ENCODE peak calls at places on chromosome 4, in four cellular contexts. I is heart left ventricle, Q is brain microvascular endothelial cell, K is choroid plexus epithelial cell. B is an unnamed sample.

GRCh38 chr4:32226201-32226600 is 1506.0 kb downstream of the PCDH7 start:
- DNase-seq in Q (no peak), I (no peak), K (peak), B (no peak)

GRCh38 chr4:186932631-186933150 is 209.0 kb upstream of the FAT1 start:
- DNase-seq in I (no peak), K (peak), Q (peak), B (no peak)

GRCh38 chr4:86626066-86626465 is 32.0 kb downstream of the PTPN13 start:
- DNase-seq in K (no peak), Q (no peak), I (no peak), B (no peak)

GRCh38 chr4:181897935-181898334 is 345.3 kb upstream of the TENM3 start:
- DNase-seq in K (peak), I (no peak), Q (peak), B (no peak)

GRCh38 chr4:57369446-57369845 is 259.3 kb upstream of the IGFBP7 start:
- DNase-seq in K (no peak), Q (peak), I (no peak), B (no peak)

GRCh38 chr4:118173956-118174355 is 139.7 kb downstream of the NDST3 start:
- DNase-seq in I (no peak), K (peak), Q (peak), B (no peak)

GRCh38 chr4:99002274-99002673 is 6.8 kb downstream of the METAP1 start:
- DNase-seq in Q (no peak), I (no peak), K (no peak), B (no peak)

GRCh38 chr4:6123541-6123940 is 76.8 kb downstream of the JAKMIP1 start:
- DNase-seq in K (no peak), Q (no peak), I (no peak), B (no peak)

GRCh38 chr4:168928346-168928745 is 81.7 kb downstream of the CBR4 start:
- DNase-seq in K (no peak), Q (no peak), I (no peak), B (no peak)

GRCh38 chr4:94803181-94803580 is 45.4 kb downstream of the BMPR1B start:
- DNase-seq in I (no peak), K (peak), Q (peak), B (no peak)

GRCh38 chr4:85448880-85449763 is 25.8 kb upstream of the ARHGAP24 start:
- DNase-seq in I (no peak), K (no peak), Q (no peak), B (no peak)

GRCh38 chr4:170529760-170530440 is 440.1 kb upstream of the AADAT start:
- DNase-seq in K (peak), Q (peak), I (no peak), B (no peak)

GRCh38 chr4:110164251-110164650 is 34.2 kb downstream of the ELOVL6 start:
- DNase-seq in I (no peak), Q (peak), K (peak), B (no peak)

GRCh38 chr4:90137545-90137944 is 10.4 kb downstream of the CCSER1 start:
- DNase-seq in Q (no peak), I (no peak), K (no peak), B (no peak)

GRCh38 chr4:925771-926500 is 6.2 kb downstream of the GAK start:
- DNase-seq in K (peak), I (no peak), Q (no peak), B (no peak)

GRCh38 chr4:155999743-156000142 is 46.1 kb upstream of the CTSO start:
- DNase-seq in Q (peak), I (peak), K (peak), B (no peak)

GRCh38 chr4:62717144-62717543 is 1517.0 kb downstream of the ADGRL3 start:
- DNase-seq in Q (no peak), K (no peak), I (no peak), B (no peak)

GRCh38 chr4:70688795-70689231 is 481 bp downstream of the UTP3 start:
- DNase-seq in I (no peak), K (no peak), Q (no peak), B (no peak)

GRCh38 chr4:85672116-85672515 is 197.2 kb downstream of the ARHGAP24 start:
- DNase-seq in I (no peak), Q (no peak), K (no peak), B (no peak)

GRCh38 chr4:73976716-73977115 is 5.1 kb downstream of the PF4 start:
- DNase-seq in Q (peak), K (peak), I (no peak), B (no peak)

GRCh38 chr4:173859091-173859713 is 329.2 kb upstream of the HAND2 start:
- DNase-seq in Q (no peak), I (no peak), K (peak), B (no peak)

GRCh38 chr4:110091426-110091825 is 107.0 kb downstream of the ELOVL6 start:
- DNase-seq in I (no peak), Q (peak), K (peak), B (no peak)

GRCh38 chr4:163701915-163702314 is 207.4 kb downstream of the TMA16 start:
- DNase-seq in K (peak), Q (peak), I (no peak), B (no peak)

GRCh38 chr4:3302164-3302785 is 9.5 kb downstream of the RGS12 start:
- DNase-seq in I (no peak), Q (no peak), K (no peak), B (peak)

GRCh38 chr4:97235516-97235915 is 907.8 kb downstream of the STPG2 start:
- DNase-seq in I (no peak), K (peak), Q (no peak), B (no peak)

GRCh38 chr4:177079327-177079726 is 230.3 kb upstream of the NEIL3 start:
- DNase-seq in I (no peak), Q (no peak), K (no peak), B (no peak)

GRCh38 chr4:81757706-81758105 is 286.0 kb upstream of the RASGEF1B start:
- DNase-seq in K (no peak), Q (no peak), I (no peak), B (no peak)

GRCh38 chr4:187006189-187006618 is 282.5 kb upstream of the FAT1 start:
- DNase-seq in Q (no peak), I (no peak), K (peak), B (no peak)

GRCh38 chr4:54317690-54318089 is 88.6 kb downstream of the PDGFRA start:
- DNase-seq in Q (no peak), K (no peak), I (no peak), B (no peak)

GRCh38 chr4:98565646-98566403 is 92.6 kb downstream of the TSPAN5 start:
- DNase-seq in I (no peak), Q (no peak), K (no peak), B (no peak)

GRCh38 chr4:95091272-95091671 is 333.5 kb downstream of the BMPR1B start:
- DNase-seq in K (peak), Q (no peak), I (no peak), B (no peak)

GRCh38 chr4:74157743-74158560 is at the start of gene MTHFD2L:
- DNase-seq in I (peak), K (peak), Q (peak), B (peak)

GRCh38 chr4:37802068-37802666 is 24.3 kb upstream of the PGM2 start:
- DNase-seq in Q (peak), I (peak), K (peak), B (no peak)

GRCh38 chr4:75891611-75892010 is 10.6 kb downstream of the PPEF2 start:
- DNase-seq in I (no peak), K (no peak), Q (no peak), B (no peak)

GRCh38 chr4:150943831-150944230 is 71.3 kb downstream of the LRBA start:
- DNase-seq in K (no peak), Q (no peak), I (no peak), B (no peak)

GRCh38 chr4:140469806-140470733 is 28.0 kb downstream of the MGAT4D start:
- DNase-seq in K (no peak), I (no peak), Q (no peak), B (no peak)

GRCh38 chr4:114658179-114658578 is 59.6 kb downstream of the UGT8 start:
- DNase-seq in Q (no peak), K (no peak), I (no peak), B (no peak)

GRCh38 chr4:835148-836002 is 9.4 kb upstream of the CPLX1 start:
- DNase-seq in Q (no peak), K (no peak), I (peak), B (no peak)

GRCh38 chr4:75285837-75286236 is 228.4 kb downstream of the RCHY1 start:
- DNase-seq in K (no peak), Q (no peak), I (no peak), B (no peak)

GRCh38 chr4:172035573-172035972 is 222.4 kb downstream of the GALNTL6 start:
- DNase-seq in K (no peak), Q (no peak), I (no peak), B (no peak)

GRCh38 chr4:56345461-56345860 is 41.8 kb downstream of the AASDH start:
- DNase-seq in Q (no peak), K (no peak), I (no peak), B (no peak)

GRCh38 chr4:56348582-56348981 is 38.7 kb downstream of the AASDH start:
- DNase-seq in K (no peak), Q (no peak), I (no peak), B (no peak)

GRCh38 chr4:56342746-56343145 is 44.5 kb downstream of the AASDH start:
- DNase-seq in I (no peak), K (no peak), Q (peak), B (no peak)
- H3K4me3 ChIP-seq in I (no peak), K (no peak), Q (no peak), B (no peak)

GRCh38 chr4:8646296-8647093 is 53.9 kb downstream of the CPZ start:
- DNase-seq in I (no peak), K (no peak), Q (no peak), B (no peak)

GRCh38 chr4:8648816-8649630 is 56.5 kb downstream of the CPZ start:
- DNase-seq in Q (no peak), I (no peak), K (no peak), B (no peak)

GRCh38 chr4:8647094-8647570 is 54.6 kb downstream of the CPZ start:
- DNase-seq in K (no peak), I (no peak), Q (no peak), B (no peak)

GRCh38 chr4:8648296-8648695 is 55.7 kb downstream of the CPZ start:
- DNase-seq in K (no peak), Q (no peak), I (no peak), B (no peak)

DNA sequence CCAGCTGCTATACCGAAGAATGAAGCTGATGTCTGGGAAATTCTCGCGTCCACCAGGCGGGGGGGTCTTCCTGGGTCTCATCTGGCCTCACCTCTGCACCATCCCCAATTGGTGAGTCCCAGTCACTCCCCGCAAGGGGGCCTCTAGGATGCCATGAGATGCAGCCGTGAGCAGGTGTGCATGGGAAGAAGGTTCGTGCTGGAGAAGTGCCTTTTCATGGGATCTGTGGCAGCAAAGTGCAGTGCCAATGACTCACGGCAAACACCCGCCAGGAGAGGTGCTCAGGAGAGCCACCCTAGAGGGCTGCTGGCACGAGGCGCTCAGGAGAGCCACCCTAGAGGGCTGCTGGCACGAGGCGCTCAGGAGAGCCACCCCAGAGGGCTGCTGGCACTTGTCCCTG is 55.1 kb downstream of the CPZ start:
- DNase-seq in Q (no peak), K (no peak), I (no peak), B (no peak)
- H3K4me3 ChIP-seq in Q (no peak), K (no peak), I (no peak), B (no peak)

GRCh38 chr4:146450524-146450923 is 71.2 kb downstream of the SLC10A7 start:
- DNase-seq in K (peak), Q (no peak), I (no peak), B (no peak)
- H3K4me3 ChIP-seq in K (no peak), Q (no peak), I (no peak), B (no peak)

GRCh38 chr4:119623025-119623424 is 5.6 kb downstream of the PDE5A start:
- DNase-seq in Q (no peak), I (no peak), K (peak), B (no peak)
- H3K4me3 ChIP-seq in Q (no peak), I (no peak), K (no peak), B (no peak)

GRCh38 chr4:41360214-41360910 is 103.6 kb downstream of the UCHL1 start:
- DNase-seq in I (peak), K (peak), Q (no peak), B (no peak)

GRCh38 chr4:41358626-41359025 is 101.9 kb downstream of the UCHL1 start:
- DNase-seq in Q (no peak), K (no peak), I (peak), B (no peak)

GRCh38 chr4:41359069-41359769 is 102.5 kb downstream of the UCHL1 start:
- DNase-seq in Q (no peak), K (no peak), I (no peak), B (no peak)

GRCh38 chr4:41360911-41361830 is 104.4 kb downstream of the UCHL1 start:
- DNase-seq in I (peak), K (peak), Q (no peak), B (no peak)

DNA sequence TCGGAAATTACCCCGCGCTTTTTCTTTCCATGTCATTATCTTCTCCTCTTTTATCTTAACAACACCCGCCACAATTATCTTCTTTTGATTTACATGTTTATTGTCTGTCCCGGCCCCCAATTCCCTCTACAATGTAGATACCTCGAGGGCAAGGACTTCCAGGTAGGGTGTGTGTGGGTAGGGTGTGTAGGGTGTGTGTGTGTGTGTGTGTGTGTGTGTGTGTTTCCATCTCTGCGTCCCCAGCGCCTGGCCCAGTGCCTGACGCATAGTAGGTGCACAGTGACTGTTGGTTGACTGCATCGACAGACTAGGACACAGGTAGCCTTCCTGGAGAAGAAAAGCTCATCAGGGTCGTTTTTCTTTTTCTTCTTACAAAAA is 103.1 kb downstream of the UCHL1 start:
- DNase-seq in K (no peak), I (no peak), Q (no peak), B (no peak)
- H3K4me3 ChIP-seq in K (peak), I (peak), Q (no peak), B (no peak)

GRCh38 chr4:112029642-112030235 is 115.5 kb upstream of the FAM241A start:
- DNase-seq in K (peak), I (no peak), Q (no peak), B (no peak)
- H3K4me3 ChIP-seq in K (no peak), I (no peak), Q (no peak), B (no peak)

GRCh38 chr4:40193018-40193571 is 3.7 kb upstream of the RHOH start:
- DNase-seq in K (no peak), I (no peak), Q (no peak), B (no peak)
- H3K4me3 ChIP-seq in K (no peak), I (no peak), Q (no peak), B (peak)

B was measured in CD8-positive, alpha-beta memory T cell.